ENCODE peak calls at places on chromosomes 6 and 20, in nine cellular contexts. X, J, W, E, Z, M, U, Q and A are unnamed samples.

GRCh38 chr6:166202321-166202733 is 34.7 kb upstream of the TBXT start:
- DNase-seq in X (no peak), J (no peak), W (no peak), E (no peak), Z (no peak), M (no peak), U (no peak), Q (no peak), A (no peak)

GRCh38 chr6:154370545-154370944 is 13.9 kb upstream of the IPCEF1 start:
- DNase-seq in X (no peak), J (peak; percentile 62), W (no peak), E (no peak), Z (peak; percentile 66), M (peak; percentile 14), U (no peak), Q (no peak), A (peak; percentile 2)

GRCh38 chr6:15922510-15923307 is 206.2 kb upstream of the MYLIP start:
- DNase-seq in X (no peak), J (peak; percentile 60), W (no peak), E (no peak), Z (peak; percentile 94), M (no peak), U (no peak), Q (no peak), A (no peak)

GRCh38 chr6:53159558-53159957 is 10.9 kb upstream of the GCM1 start:
- DNase-seq in X (no peak), J (peak; percentile 40), W (no peak), E (no peak), Z (peak; percentile 68), M (peak; percentile 33), U (no peak), Q (no peak), A (no peak)

GRCh38 chr20:44208165-44208564 is 2.4 kb downstream of the OSER1 start:
- DNase-seq in X (no peak), J (no peak), W (no peak), E (no peak), Z (no peak), M (no peak), U (no peak), Q (no peak), A (no peak)

GRCh38 chr6:133837801-133838349 is 51.0 kb upstream of the TCF21 start:
- DNase-seq in X (peak; percentile 78), J (peak; percentile 42), W (peak; percentile 68), E (peak; percentile 68), Z (peak; percentile 90), M (peak; percentile 69), U (peak; percentile 49), Q (no peak), A (peak; percentile 87)

GRCh38 chr20:4694076-4694475 is 27.6 kb upstream of the PRND start:
- DNase-seq in X (no peak), J (no peak), W (no peak), E (no peak), Z (no peak), M (no peak), U (no peak), Q (no peak), A (no peak)

GRCh38 chr20:40711078-40711477 is 22.0 kb upstream of the MAFB start:
- DNase-seq in X (no peak), J (no peak), W (no peak), E (no peak), Z (no peak), M (no peak), U (no peak), Q (no peak), A (no peak)

GRCh38 chr6:139705284-139705683 is 330.8 kb upstream of the CITED2 start:
- DNase-seq in X (no peak), J (no peak), W (no peak), E (no peak), Z (no peak), M (no peak), U (no peak), Q (no peak), A (no peak)

GRCh38 chr20:57089701-57090144 is 176.7 kb downstream of the BMP7 start:
- DNase-seq in X (peak; percentile 73), J (peak; percentile 47), W (no peak), E (no peak), Z (peak; percentile 76), M (peak; percentile 33), U (peak; percentile 57), Q (no peak), A (peak; percentile 42)

GRCh38 chr6:27894839-27895762 is 17.1 kb downstream of the OR2B2 start:
- DNase-seq in X (no peak), J (peak; percentile 85), W (peak; percentile 68), E (peak; percentile 86), Z (peak; percentile 94), M (peak; percentile 67), U (peak; percentile 49), Q (no peak), A (peak; percentile 48)

GRCh38 chr20:53660947-53661381 is 67.3 kb upstream of the ZNF217 start:
- DNase-seq in X (no peak), J (peak; percentile 45), W (no peak), E (no peak), Z (peak; percentile 73), M (no peak), U (no peak), Q (no peak), A (no peak)

GRCh38 chr6:31558631-31559500 is 11.5 kb downstream of the NFKBIL1 start:
- DNase-seq in X (peak; percentile 64), J (peak; percentile 65), W (no peak), E (no peak), Z (no peak), M (no peak), U (peak; percentile 57), Q (no peak), A (no peak)

GRCh38 chr6:72261554-72261953 is 360.3 kb upstream of the KCNQ5 start:
- DNase-seq in X (no peak), J (no peak), W (no peak), E (no peak), Z (no peak), M (no peak), U (no peak), Q (no peak), A (no peak)

GRCh38 chr6:55594442-55594841 is 15.4 kb upstream of the HMGCLL1 start:
- DNase-seq in X (no peak), J (no peak), W (no peak), E (no peak), Z (no peak), M (no peak), U (no peak), Q (no peak), A (no peak)

GRCh38 chr20:44287272-44288097 is 23.5 kb downstream of the FITM2 start:
- DNase-seq in X (no peak), J (peak; percentile 39), W (no peak), E (no peak), Z (no peak), M (no peak), U (no peak), Q (peak; percentile 19), A (no peak)

GRCh38 chr6:127119361-127120108 is 1.1 kb downstream of the RSPO3 start:
- DNase-seq in X (peak; percentile 48), J (peak; percentile 16), W (no peak), E (no peak), Z (peak; percentile 62), M (peak; percentile 8), U (no peak), Q (no peak), A (no peak)

GRCh38 chr20:61042501-61043385 is 209.3 kb upstream of the CDH4 start:
- DNase-seq in X (no peak), J (no peak), W (no peak), E (no peak), Z (no peak), M (peak; percentile 34), U (no peak), Q (no peak), A (no peak)

GRCh38 chr6:56417823-56418222 is 170.4 kb upstream of the COL21A1 start:
- DNase-seq in X (no peak), J (no peak), W (no peak), E (no peak), Z (no peak), M (no peak), U (no peak), Q (no peak), A (no peak)

GRCh38 chr6:31186052-31186734 is 15.7 kb upstream of the POU5F1 start:
- DNase-seq in X (peak; percentile 68), J (no peak), W (no peak), E (no peak), Z (no peak), M (peak; percentile 77), U (no peak), Q (peak; percentile 67), A (no peak)

GRCh38 chr20:21206571-21206970 is 80.7 kb downstream of the KIZ start:
- DNase-seq in X (no peak), J (no peak), W (no peak), E (no peak), Z (no peak), M (no peak), U (no peak), Q (no peak), A (no peak)

GRCh38 chr6:158584236-158584651 is 24.4 kb downstream of the TMEM181 start:
- DNase-seq in X (no peak), J (no peak), W (no peak), E (no peak), Z (no peak), M (no peak), U (no peak), Q (no peak), A (no peak)

GRCh38 chr20:57175397-57176010 is 90.9 kb downstream of the BMP7 start:
- DNase-seq in X (no peak), J (no peak), W (no peak), E (no peak), Z (no peak), M (peak; percentile 35), U (no peak), Q (no peak), A (no peak)

GRCh38 chr20:40687384-40688128 is 1.5 kb downstream of the MAFB start:
- DNase-seq in X (peak; percentile 87), J (peak; percentile 6), W (no peak), E (no peak), Z (peak; percentile 45), M (peak; percentile 47), U (no peak), Q (no peak), A (no peak)

GRCh38 chr6:41097467-41098090 is 24.8 kb downstream of the NFYA start:
- DNase-seq in X (no peak), J (peak; percentile 90), W (no peak), E (no peak), Z (peak; percentile 72), M (peak; percentile 88), U (no peak), Q (no peak), A (no peak)

GRCh38 chr20:21167261-21167660 is 41.4 kb downstream of the KIZ start:
- DNase-seq in X (no peak), J (no peak), W (no peak), E (no peak), Z (no peak), M (no peak), U (no peak), Q (no peak), A (no peak)